ENCODE peak calls at places on chromosomes 6 and 20, in six cellular contexts. W, Y, I, L, D and T are unnamed samples.

GRCh38 chr20:63580796-63581461 is 6.9 kb upstream of the HELZ2 start:
- DNase-seq in Y (peak; percentile 57), D (no peak), W (no peak), L (peak; percentile 34), I (peak; percentile 31), T (peak; percentile 58)

GRCh38 chr6:149897015-149897697 is 757 bp downstream of the RAET1E start:
- DNase-seq in Y (no peak), D (no peak), I (peak; percentile 70), L (peak; percentile 95), W (peak; percentile 87), T (peak; percentile 3)

GRCh38 chr6:10962673-10963072 is 75.8 kb downstream of the SYCP2L start:
- DNase-seq in Y (no peak), L (peak; percentile 92), D (no peak), W (no peak), I (peak; percentile 73), T (peak; percentile 7)

GRCh38 chr6:150088481-150089154 is 19.7 kb upstream of the ULBP3 start:
- DNase-seq in W (no peak), L (no peak), Y (no peak), I (no peak), D (no peak), T (no peak)

GRCh38 chr20:64095927-64096326 is 11.4 kb downstream of the NPBWR2 start:
- DNase-seq in W (no peak), L (no peak), D (no peak), Y (no peak), I (no peak), T (no peak)

GRCh38 chr6:106421491-106421890 is 61.0 kb downstream of the CRYBG1 start:
- DNase-seq in L (peak; percentile 29), W (no peak), D (no peak), Y (no peak), I (peak; percentile 29), T (no peak)

GRCh38 chr6:90274481-90275030 is 22.1 kb downstream of the BACH2 start:
- DNase-seq in L (no peak), D (no peak), W (no peak), Y (peak; percentile 82), I (no peak), T (no peak)

GRCh38 chr20:37598101-37598530 is 70.4 kb upstream of the BLCAP start:
- DNase-seq in Y (no peak), W (no peak), L (no peak), D (no peak), I (no peak), T (no peak)

GRCh38 chr20:10462516-10462915 is 27.4 kb downstream of the SLX4IP start:
- DNase-seq in D (no peak), W (no peak), Y (no peak), L (peak; percentile 60), I (no peak), T (no peak)

GRCh38 chr6:88989215-88989614 is 25.8 kb upstream of the RNGTT start:
- DNase-seq in W (no peak), L (no peak), Y (no peak), I (peak; percentile 13), D (no peak), T (no peak)

GRCh38 chr6:129568015-129568414 is 142.0 kb downstream of the ARHGAP18 start:
- DNase-seq in W (no peak), I (no peak), D (no peak), L (no peak), Y (no peak), T (no peak)

GRCh38 chr6:138162947-138163569 is 1.3 kb downstream of the ARFGEF3 start:
- DNase-seq in Y (no peak), W (no peak), I (no peak), D (no peak), L (no peak), T (no peak)

GRCh38 chr20:62980970-62981369 is 25.8 kb downstream of the BHLHE23 start:
- DNase-seq in W (no peak), Y (no peak), I (no peak), D (no peak), L (no peak), T (no peak)

GRCh38 chr6:37679539-37680476 is 17.9 kb downstream of the MDGA1 start:
- DNase-seq in W (no peak), I (no peak), Y (no peak), L (no peak), D (no peak), T (no peak)

GRCh38 chr20:42378826-42379225 is 760.6 kb upstream of the CHD6 start:
- DNase-seq in D (no peak), I (no peak), Y (no peak), L (no peak), W (no peak), T (no peak)

GRCh38 chr6:163866192-163866591 is 451.7 kb downstream of the QKI start:
- DNase-seq in Y (no peak), D (no peak), W (no peak), L (no peak), I (no peak), T (no peak)

GRCh38 chr6:34478796-34479195 is 12.9 kb downstream of the PACSIN1 start:
- DNase-seq in W (no peak), L (no peak), D (no peak), I (no peak), Y (no peak), T (no peak)

GRCh38 chr20:15265910-15266309 is 928.5 kb upstream of the FLRT3 start:
- DNase-seq in L (no peak), Y (no peak), W (no peak), D (no peak), I (no peak), T (no peak)

GRCh38 chr6:143962644-143962929 is 45.5 kb downstream of the PLAGL1 start:
- DNase-seq in L (peak; percentile 31), D (no peak), Y (no peak), W (no peak), I (peak; percentile 11), T (peak; percentile 31)

GRCh38 chr20:8689337-8689736 is 379.6 kb upstream of the PLCB4 start:
- DNase-seq in W (no peak), Y (no peak), L (no peak), D (no peak), I (no peak), T (no peak)

GRCh38 chr6:1105833-1106400 is 206.0 kb upstream of the FOXQ1 start:
- DNase-seq in D (no peak), Y (no peak), I (no peak), W (no peak), L (peak; percentile 43), T (no peak)

GRCh38 chr6:14977747-14978382 is 268.0 kb upstream of the JARID2 start:
- DNase-seq in W (no peak), L (no peak), D (no peak), I (no peak), Y (no peak), T (no peak)

GRCh38 chr20:61280217-61280980 is 28.3 kb downstream of the CDH4 start:
- DNase-seq in D (no peak), I (no peak), L (no peak), W (no peak), Y (no peak), T (no peak)

GRCh38 chr20:19976595-19977372 is 40.4 kb upstream of the NAA20 start:
- DNase-seq in D (no peak), I (peak; percentile 73), Y (no peak), W (peak; percentile 94), L (peak; percentile 90), T (peak; percentile 33)

GRCh38 chr6:155541976-155542375 is 86.3 kb upstream of the NOX3 start:
- DNase-seq in Y (no peak), L (peak; percentile 9), I (no peak), D (no peak), W (no peak), T (no peak)

GRCh38 chr6:20757761-20758160 is 223.5 kb downstream of the CDKAL1 start:
- DNase-seq in L (peak; percentile 77), Y (no peak), I (peak; percentile 28), D (no peak), W (no peak), T (no peak)

GRCh38 chr20:3740600-3741301 is 8.3 kb downstream of the HSPA12B start:
- DNase-seq in Y (no peak), W (no peak), L (no peak), I (no peak), D (no peak), T (no peak)

GRCh38 chr6:161354241-161354840 is 80.5 kb upstream of the AGPAT4 start:
- DNase-seq in D (no peak), L (no peak), I (no peak), Y (no peak), W (no peak), T (no peak)